ENCODE peak calls at places on chromosomes 13 and 19, in seven cellular contexts. D, V, E, Y, G, C and K are unnamed samples.

GRCh38 chr19:19911150-19911549 is 10.4 kb downstream of the ZNF93 start:
- DNase-seq in V (no peak), Y (no peak), E (no peak), D (no peak), C (no peak), G (no peak), K (no peak)

GRCh38 chr13:70108276-70108845 is at the start of gene KLHL1:
- DNase-seq in E (no peak), D (no peak), G (no peak), Y (peak; percentile 6), C (no peak), V (no peak), K (no peak)

GRCh38 chr19:12293771-12294307 is 844 bp downstream of the ZNF44 start:
- DNase-seq in E (peak; percentile 50), V (peak; percentile 37), G (peak; percentile 93), C (peak; percentile 51), Y (peak; percentile 69), D (peak; percentile 27), K (peak; percentile 47)

GRCh38 chr13:113827021-113827420 is 36.9 kb downstream of the GAS6 start:
- DNase-seq in Y (no peak), D (no peak), C (no peak), V (no peak), E (no peak), G (no peak), K (no peak)

GRCh38 chr13:102799544-102800144 is 725 bp downstream of the BIVM start:
- DNase-seq in D (no peak), Y (peak; percentile 75), G (no peak), V (peak; percentile 37), E (peak; percentile 23), C (no peak), K (no peak)

GRCh38 chr13:97307882-97308624 is 85.9 kb downstream of the MBNL2 start:
- DNase-seq in Y (peak; percentile 45), E (no peak), C (no peak), G (peak; percentile 81), V (no peak), D (no peak), K (no peak)

GRCh38 chr13:112877066-112877465 is 91.9 kb upstream of the MCF2L start:
- DNase-seq in E (no peak), V (no peak), D (no peak), Y (no peak), C (no peak), G (no peak), K (no peak)

GRCh38 chr13:41767801-41768200 is 193.1 kb downstream of the VWA8 start:
- DNase-seq in C (no peak), Y (no peak), E (no peak), G (no peak), D (no peak), V (no peak), K (no peak)

GRCh38 chr13:57629821-57630235 is 1.7 kb upstream of the PCDH17 start:
- DNase-seq in V (peak; percentile 16), G (no peak), D (peak; percentile 93), E (no peak), Y (peak; percentile 95), C (no peak), K (no peak)

GRCh38 chr13:113584870-113585671 is 518 bp downstream of the TFDP1 start:
- DNase-seq in E (peak; percentile 63), V (peak; percentile 52), C (no peak), G (no peak), Y (peak; percentile 77), D (no peak), K (peak; percentile 62)

GRCh38 chr13:42760949-42761348 is 20.4 kb upstream of the FAM216B start:
- DNase-seq in Y (no peak), C (no peak), D (no peak), V (no peak), G (no peak), E (no peak), K (no peak)

GRCh38 chr19:19074172-19074905 is 10.5 kb downstream of the SLC25A42 start:
- DNase-seq in C (no peak), Y (peak; percentile 62), G (no peak), E (no peak), V (no peak), D (no peak), K (no peak)

GRCh38 chr13:43728411-43728810 is 58.4 kb downstream of the ENOX1 start:
- DNase-seq in D (no peak), E (no peak), Y (no peak), C (no peak), G (no peak), V (no peak), K (no peak)

GRCh38 chr19:19067276-19068072 is 3.7 kb downstream of the SLC25A42 start:
- DNase-seq in Y (no peak), V (no peak), E (no peak), D (no peak), C (no peak), G (no peak), K (no peak)

GRCh38 chr13:57624565-57625435 is 6.7 kb upstream of the PCDH17 start:
- DNase-seq in C (no peak), V (peak; percentile 12), G (peak; percentile 56), D (no peak), Y (peak; percentile 44), E (no peak), K (no peak)

GRCh38 chr13:74770361-74770760 is 636.2 kb upstream of the KLF12 start:
- DNase-seq in G (no peak), E (no peak), D (no peak), V (no peak), Y (no peak), C (no peak), K (no peak)

GRCh38 chr13:76503756-76504155 is 382.4 kb downstream of the KCTD12 start:
- DNase-seq in Y (no peak), E (no peak), G (no peak), D (no peak), V (no peak), C (no peak), K (no peak)

GRCh38 chr13:53648673-53649072 is 620.1 kb downstream of the OLFM4 start:
- DNase-seq in G (no peak), Y (no peak), C (no peak), V (no peak), E (no peak), D (no peak), K (no peak)

GRCh38 chr13:93729383-93729782 is 502.8 kb downstream of the GPC6 start:
- DNase-seq in C (no peak), V (no peak), G (no peak), D (no peak), E (no peak), Y (no peak), K (no peak)

GRCh38 chr13:99062593-99062992 is 84.7 kb upstream of the DOCK9 start:
- DNase-seq in V (no peak), D (no peak), G (no peak), C (no peak), Y (no peak), E (no peak), K (no peak)

GRCh38 chr13:67229438-67230242 is 496 bp downstream of the PCDH9 start:
- DNase-seq in E (no peak), D (no peak), G (no peak), C (no peak), Y (peak; percentile 16), V (no peak), K (no peak)

GRCh38 chr13:29593605-29594297 is 1.7 kb downstream of the SLC7A1 start:
- DNase-seq in C (no peak), E (no peak), D (no peak), V (no peak), G (no peak), Y (no peak), K (no peak)

GRCh38 chr19:48741222-48741999 is 1.0 kb upstream of the RASIP1 start:
- DNase-seq in E (no peak), V (peak; percentile 94), D (no peak), G (no peak), C (no peak), Y (peak; percentile 81), K (no peak)

GRCh38 chr19:53910170-53910518 is 1.1 kb downstream of the CACNG7 start:
- DNase-seq in G (no peak), Y (peak; percentile 78), V (no peak), C (no peak), E (no peak), D (no peak), K (no peak)

GRCh38 chr19:53908106-53908932 is 759 bp upstream of the CACNG7 start:
- DNase-seq in G (no peak), V (peak; percentile 61), E (no peak), Y (peak; percentile 89), C (no peak), D (no peak), K (peak; percentile 34)

GRCh38 chr19:53908933-53909415 is at the start of gene CACNG7:
- DNase-seq in Y (peak; percentile 94), V (no peak), G (no peak), E (no peak), C (no peak), D (no peak), K (no peak)

GRCh38 chr19:53907690-53908089 is 1.4 kb upstream of the CACNG7 start:
- DNase-seq in Y (no peak), V (no peak), G (no peak), E (no peak), D (no peak), C (no peak), K (no peak)

GRCh38 chr19:53909471-53910169 is 542 bp downstream of the CACNG7 start:
- DNase-seq in G (no peak), V (no peak), C (no peak), D (no peak), E (no peak), Y (no peak), K (no peak)
- TF ChIP-seq TAF1 in G (no peak), V (no peak), C (no peak), D (peak; percentile 22), E (no peak), Y (no peak), K (no peak)

GRCh38 chr19:17957887-17958286 is 9.0 kb upstream of the KCNN1 start:
- DNase-seq in V (no peak), E (no peak), D (no peak), G (no peak), C (no peak), Y (no peak), K (no peak)
- TF ChIP-seq TAF1 in V (no peak), E (no peak), D (no peak), G (no peak), C (no peak), Y (no peak), K (no peak)

GRCh38 chr19:55585658-55586339 is 5.2 kb upstream of the ZNF579 start:
- DNase-seq in V (peak; percentile 52), Y (peak; percentile 93), G (peak; percentile 76), E (no peak), C (no peak), D (no peak), K (no peak)
- TF ChIP-seq TAF1 in V (no peak), Y (no peak), G (peak; percentile 39), E (no peak), C (no peak), D (peak; percentile 32), K (no peak)

GRCh38 chr19:10388957-10389356 is 8.6 kb upstream of the TYK2 start:
- DNase-seq in V (peak; percentile 57), G (peak; percentile 80), C (peak; percentile 69), Y (peak; percentile 76), E (no peak), D (peak; percentile 77), K (no peak)
- TF ChIP-seq TAF1 in V (no peak), G (no peak), C (no peak), Y (no peak), E (no peak), D (no peak), K (no peak)

DNA sequence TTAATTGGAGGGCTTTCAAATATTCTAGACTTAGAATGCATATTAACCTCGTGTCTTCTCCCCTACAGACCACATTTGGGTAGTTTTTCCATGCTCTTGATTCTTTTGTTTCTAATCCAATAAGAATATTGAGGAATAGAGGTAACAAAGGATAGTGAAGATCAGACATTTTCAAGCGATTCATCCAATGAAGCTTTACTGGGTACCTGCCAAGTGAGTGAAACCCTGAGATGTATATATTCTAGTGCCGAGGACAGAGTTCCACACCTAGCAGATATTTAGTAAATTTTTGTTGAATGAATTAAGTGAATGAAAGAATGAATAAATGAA is 471 bp upstream of the RFC3 start:
- DNase-seq in G (no peak), E (no peak), D (no peak), C (no peak), V (no peak), Y (peak; percentile 10), K (no peak)
- TF ChIP-seq TAF1 in G (no peak), E (no peak), D (no peak), C (no peak), V (no peak), Y (no peak), K (no peak)